ENCODE peak calls at places on chromosomes 12 and 14, in eight cellular contexts. One of them, this sample, is unnamed.

GRCh38 chr12:104469066-104469465 is 12.3 kb downstream of the CHST11 start:
- DNase-seq in IMR-90: no peak
- DNase-seq in astrocyte: no peak
- DNase-seq in HCT116: no peak
- DNase-seq in NT2/D1: no peak
- DNase-seq in neural progenitor cell: no peak
- DNase-seq in adipocyte: no peak
- DNase-seq in HepG2: no peak
- DNase-seq in this sample: no peak

GRCh38 chr12:27709932-27710591 is 570 bp upstream of the MRPS35 start:
- DNase-seq in NT2/D1: no peak
- DNase-seq in IMR-90: peak; percentile 61
- DNase-seq in astrocyte: peak; percentile 50
- DNase-seq in HCT116: no peak
- DNase-seq in neural progenitor cell: no peak
- DNase-seq in adipocyte: peak; percentile 75
- DNase-seq in HepG2: peak; percentile 66
- DNase-seq in this sample: no peak

GRCh38 chr12:82919365-82920054 is 232.8 kb downstream of the TMTC2 start:
- DNase-seq in HCT116: no peak
- DNase-seq in IMR-90: no peak
- DNase-seq in NT2/D1: no peak
- DNase-seq in neural progenitor cell: no peak
- DNase-seq in adipocyte: no peak
- DNase-seq in HepG2: no peak
- DNase-seq in astrocyte: no peak
- DNase-seq in this sample: no peak

GRCh38 chr12:119704065-119704747 is 36.3 kb downstream of the PRKAB1 start:
- DNase-seq in astrocyte: peak; percentile 18
- DNase-seq in HCT116: no peak
- DNase-seq in IMR-90: peak; percentile 50
- DNase-seq in HepG2: no peak
- DNase-seq in neural progenitor cell: no peak
- DNase-seq in adipocyte: no peak
- DNase-seq in NT2/D1: no peak
- DNase-seq in this sample: no peak

GRCh38 chr12:122100568-122100967 is 22.0 kb downstream of the MLXIP start:
- DNase-seq in NT2/D1: no peak
- DNase-seq in astrocyte: no peak
- DNase-seq in IMR-90: no peak
- DNase-seq in neural progenitor cell: no peak
- DNase-seq in HepG2: no peak
- DNase-seq in adipocyte: no peak
- DNase-seq in HCT116: no peak
- DNase-seq in this sample: no peak

GRCh38 chr12:55927588-55928502 is at the start of gene PYM1:
- DNase-seq in adipocyte: peak; percentile 77
- DNase-seq in astrocyte: peak; percentile 48
- DNase-seq in IMR-90: peak; percentile 50
- DNase-seq in HepG2: peak; percentile 89
- DNase-seq in HCT116: peak; percentile 66
- DNase-seq in neural progenitor cell: peak; percentile 92
- DNase-seq in NT2/D1: peak; percentile 72
- DNase-seq in this sample: peak; percentile 96

GRCh38 chr12:69278814-69279782 is 39.7 kb downstream of the CPSF6 start:
- DNase-seq in HepG2: no peak
- DNase-seq in IMR-90: no peak
- DNase-seq in astrocyte: no peak
- DNase-seq in NT2/D1: no peak
- DNase-seq in HCT116: no peak
- DNase-seq in adipocyte: no peak
- DNase-seq in neural progenitor cell: no peak
- DNase-seq in this sample: no peak

GRCh38 chr14:80447396-80447795 is 236.1 kb upstream of the DIO2 start:
- DNase-seq in NT2/D1: no peak
- DNase-seq in IMR-90: peak; percentile 73
- DNase-seq in adipocyte: peak; percentile 37
- DNase-seq in astrocyte: peak; percentile 29
- DNase-seq in neural progenitor cell: no peak
- DNase-seq in HCT116: no peak
- DNase-seq in HepG2: no peak
- DNase-seq in this sample: no peak

GRCh38 chr12:25648460-25648859 is 95.4 kb upstream of the LMNTD1 start:
- DNase-seq in HepG2: no peak
- DNase-seq in astrocyte: peak; percentile 71
- DNase-seq in IMR-90: peak; percentile 73
- DNase-seq in neural progenitor cell: peak; percentile 55
- DNase-seq in NT2/D1: peak; percentile 30
- DNase-seq in adipocyte: peak; percentile 72
- DNase-seq in HCT116: peak; percentile 56
- DNase-seq in this sample: peak; percentile 69

GRCh38 chr12:67415473-67415872 is 146.3 kb downstream of the CAND1 start:
- DNase-seq in HCT116: peak; percentile 22
- DNase-seq in adipocyte: peak; percentile 28
- DNase-seq in IMR-90: peak; percentile 27
- DNase-seq in neural progenitor cell: peak; percentile 65
- DNase-seq in HepG2: peak; percentile 9
- DNase-seq in NT2/D1: peak; percentile 35
- DNase-seq in astrocyte: peak; percentile 27
- DNase-seq in this sample: peak; percentile 51

GRCh38 chr14:68702578-68702977 is 90.3 kb downstream of the ZFP36L1 start:
- DNase-seq in NT2/D1: no peak
- DNase-seq in HepG2: no peak
- DNase-seq in HCT116: no peak
- DNase-seq in adipocyte: no peak
- DNase-seq in astrocyte: no peak
- DNase-seq in IMR-90: no peak
- DNase-seq in neural progenitor cell: no peak
- DNase-seq in this sample: no peak

GRCh38 chr14:19895282-19895681 is 20.3 kb downstream of the OR4K2 start:
- DNase-seq in adipocyte: no peak
- DNase-seq in neural progenitor cell: no peak
- DNase-seq in astrocyte: no peak
- DNase-seq in HCT116: no peak
- DNase-seq in IMR-90: no peak
- DNase-seq in NT2/D1: no peak
- DNase-seq in HepG2: no peak
- DNase-seq in this sample: no peak

DNA sequence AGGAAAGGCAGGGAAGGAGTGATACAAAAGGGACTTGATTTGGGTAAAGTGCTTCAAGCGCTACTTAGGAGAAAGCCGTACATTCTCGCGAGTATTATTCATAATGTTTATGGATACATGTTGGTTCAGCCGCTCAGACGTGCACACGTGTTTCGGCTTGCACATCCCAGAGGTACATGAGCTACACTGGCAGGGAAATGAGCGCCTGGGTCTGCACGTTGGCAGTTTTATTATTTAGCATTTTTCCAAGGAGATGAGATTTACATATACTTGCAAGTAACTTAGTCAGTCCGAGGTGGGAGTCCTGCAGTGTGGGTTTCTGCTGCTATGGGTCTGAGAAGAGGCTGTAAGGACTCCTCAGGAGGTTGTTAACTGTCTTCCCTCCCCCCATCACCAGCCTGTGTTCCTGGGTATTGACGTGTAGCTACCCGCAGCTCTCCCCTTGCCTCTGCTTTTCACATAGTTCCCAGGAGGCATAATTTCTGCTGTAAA is 1.5 kb downstream of the PRKCH start:
- DNase-seq in astrocyte: no peak
- DNase-seq in HepG2: no peak
- DNase-seq in HCT116: peak; percentile 66
- DNase-seq in neural progenitor cell: no peak
- DNase-seq in IMR-90: peak; percentile 2
- DNase-seq in adipocyte: peak; percentile 7
- DNase-seq in NT2/D1: no peak
- DNase-seq in this sample: no peak
- H3K9ac ChIP-seq in astrocyte: no peak overlapping the region
- H3K9ac ChIP-seq in HepG2: no peak overlapping the region
- H3K9ac ChIP-seq in HCT116: peak overlapping the region; percentile 70
- H3K9ac ChIP-seq in neural progenitor cell: no peak overlapping the region
- H3K9ac ChIP-seq in IMR-90: no peak overlapping the region
- H3K9ac ChIP-seq in adipocyte: no peak overlapping the region
- H3K9ac ChIP-seq in NT2/D1: no peak overlapping the region
- H3K9ac ChIP-seq in this sample: no peak overlapping the region

GRCh38 chr14:90880282-90880681 is 64.1 kb upstream of the TTC7B start:
- DNase-seq in IMR-90: no peak
- DNase-seq in HepG2: no peak
- DNase-seq in adipocyte: no peak
- DNase-seq in HCT116: no peak
- DNase-seq in NT2/D1: no peak
- DNase-seq in neural progenitor cell: no peak
- DNase-seq in astrocyte: no peak
- DNase-seq in this sample: no peak

GRCh38 chr14:90883197-90883596 is 67.0 kb upstream of the TTC7B start:
- DNase-seq in neural progenitor cell: no peak
- DNase-seq in HCT116: no peak
- DNase-seq in NT2/D1: no peak
- DNase-seq in astrocyte: no peak
- DNase-seq in adipocyte: no peak
- DNase-seq in IMR-90: no peak
- DNase-seq in HepG2: no peak
- DNase-seq in this sample: no peak

GRCh38 chr14:90886297-90886830 is 70.1 kb upstream of the TTC7B start:
- DNase-seq in HCT116: no peak
- DNase-seq in astrocyte: no peak
- DNase-seq in HepG2: no peak
- DNase-seq in adipocyte: no peak
- DNase-seq in IMR-90: no peak
- DNase-seq in neural progenitor cell: no peak
- DNase-seq in NT2/D1: no peak
- DNase-seq in this sample: no peak

DNA sequence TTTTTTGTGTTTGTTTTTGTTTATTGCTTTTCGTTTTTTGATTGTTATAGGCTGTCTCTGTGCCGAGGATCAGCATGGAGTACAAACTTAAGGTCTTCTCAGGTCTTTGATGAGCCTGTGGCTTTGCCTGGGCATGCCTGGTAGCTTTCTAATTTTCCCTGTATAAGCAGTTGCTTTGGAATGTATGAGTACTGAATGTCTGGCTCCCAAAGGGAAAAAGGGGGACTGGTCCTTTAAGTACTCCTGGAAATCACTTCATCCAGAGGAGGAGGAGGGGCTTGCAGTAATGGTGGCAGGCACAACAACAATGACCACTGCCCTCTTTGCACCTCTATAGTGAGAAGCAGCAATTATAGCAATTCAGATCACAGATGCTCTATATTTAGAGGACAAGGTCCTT is 67.6 kb upstream of the TTC7B start:
- DNase-seq in NT2/D1: no peak
- DNase-seq in IMR-90: peak; percentile 31
- DNase-seq in astrocyte: peak; percentile 17
- DNase-seq in HepG2: no peak
- DNase-seq in neural progenitor cell: no peak
- DNase-seq in HCT116: no peak
- DNase-seq in adipocyte: no peak
- DNase-seq in this sample: no peak
- H3K9ac ChIP-seq in NT2/D1: no peak overlapping the region
- H3K9ac ChIP-seq in IMR-90: no peak overlapping the region
- H3K9ac ChIP-seq in astrocyte: no peak overlapping the region
- H3K9ac ChIP-seq in HepG2: no peak overlapping the region
- H3K9ac ChIP-seq in neural progenitor cell: no peak overlapping the region
- H3K9ac ChIP-seq in HCT116: no peak overlapping the region
- H3K9ac ChIP-seq in adipocyte: no peak overlapping the region
- H3K9ac ChIP-seq in this sample: no peak overlapping the region

GRCh38 chr12:90238872-90239271 is 530.2 kb upstream of the ATP2B1 start:
- DNase-seq in HepG2: no peak
- DNase-seq in neural progenitor cell: no peak
- DNase-seq in adipocyte: no peak
- DNase-seq in HCT116: no peak
- DNase-seq in NT2/D1: no peak
- DNase-seq in astrocyte: no peak
- DNase-seq in IMR-90: no peak
- DNase-seq in this sample: no peak

GRCh38 chr12:90233168-90234100 is 524.8 kb upstream of the ATP2B1 start:
- DNase-seq in HepG2: no peak
- DNase-seq in astrocyte: peak; percentile 42
- DNase-seq in IMR-90: no peak
- DNase-seq in neural progenitor cell: no peak
- DNase-seq in HCT116: no peak
- DNase-seq in adipocyte: peak; percentile 71
- DNase-seq in NT2/D1: no peak
- DNase-seq in this sample: no peak

GRCh38 chr12:90235642-90236041 is 527.0 kb upstream of the ATP2B1 start:
- DNase-seq in adipocyte: peak; percentile 25
- DNase-seq in neural progenitor cell: no peak
- DNase-seq in IMR-90: no peak
- DNase-seq in HCT116: no peak
- DNase-seq in HepG2: no peak
- DNase-seq in astrocyte: peak; percentile 11
- DNase-seq in NT2/D1: no peak
- DNase-seq in this sample: no peak

GRCh38 chr12:90237841-90238240 is 529.2 kb upstream of the ATP2B1 start:
- DNase-seq in IMR-90: no peak
- DNase-seq in NT2/D1: no peak
- DNase-seq in neural progenitor cell: no peak
- DNase-seq in adipocyte: no peak
- DNase-seq in astrocyte: no peak
- DNase-seq in HCT116: no peak
- DNase-seq in HepG2: no peak
- DNase-seq in this sample: no peak

GRCh38 chr12:90234455-90234854 is 525.8 kb upstream of the ATP2B1 start:
- DNase-seq in HCT116: no peak
- DNase-seq in adipocyte: peak; percentile 25
- DNase-seq in HepG2: no peak
- DNase-seq in neural progenitor cell: no peak
- DNase-seq in IMR-90: peak; percentile 9
- DNase-seq in NT2/D1: no peak
- DNase-seq in astrocyte: peak; percentile 15
- DNase-seq in this sample: no peak
- H3K9ac ChIP-seq in HCT116: no peak overlapping the region
- H3K9ac ChIP-seq in adipocyte: no peak overlapping the region
- H3K9ac ChIP-seq in HepG2: no peak overlapping the region
- H3K9ac ChIP-seq in neural progenitor cell: no peak overlapping the region
- H3K9ac ChIP-seq in IMR-90: no peak overlapping the region
- H3K9ac ChIP-seq in NT2/D1: no peak overlapping the region
- H3K9ac ChIP-seq in astrocyte: no peak overlapping the region
- H3K9ac ChIP-seq in this sample: no peak overlapping the region

GRCh38 chr14:105205718-105206208 is 24.7 kb upstream of the NUDT14 start:
- DNase-seq in HCT116: no peak
- DNase-seq in neural progenitor cell: no peak
- DNase-seq in IMR-90: no peak
- DNase-seq in HepG2: no peak
- DNase-seq in astrocyte: no peak
- DNase-seq in NT2/D1: no peak
- DNase-seq in adipocyte: no peak
- DNase-seq in this sample: no peak

GRCh38 chr14:105207460-105207901 is 26.4 kb upstream of the NUDT14 start:
- DNase-seq in NT2/D1: no peak
- DNase-seq in neural progenitor cell: peak; percentile 51
- DNase-seq in IMR-90: no peak
- DNase-seq in adipocyte: no peak
- DNase-seq in astrocyte: no peak
- DNase-seq in HCT116: no peak
- DNase-seq in HepG2: no peak
- DNase-seq in this sample: no peak

GRCh38 chr14:105207996-105208737 is 27.1 kb upstream of the NUDT14 start:
- DNase-seq in adipocyte: no peak
- DNase-seq in NT2/D1: no peak
- DNase-seq in astrocyte: no peak
- DNase-seq in neural progenitor cell: no peak
- DNase-seq in HepG2: no peak
- DNase-seq in IMR-90: no peak
- DNase-seq in HCT116: no peak
- DNase-seq in this sample: no peak

GRCh38 chr14:105204931-105205717 is 24.0 kb upstream of the NUDT14 start:
- DNase-seq in HepG2: no peak
- DNase-seq in HCT116: no peak
- DNase-seq in neural progenitor cell: no peak
- DNase-seq in astrocyte: no peak
- DNase-seq in IMR-90: no peak
- DNase-seq in adipocyte: no peak
- DNase-seq in NT2/D1: no peak
- DNase-seq in this sample: no peak

GRCh38 chr14:105206873-105207272 is 25.8 kb upstream of the NUDT14 start:
- DNase-seq in neural progenitor cell: no peak
- DNase-seq in IMR-90: no peak
- DNase-seq in HCT116: no peak
- DNase-seq in adipocyte: no peak
- DNase-seq in HepG2: no peak
- DNase-seq in NT2/D1: no peak
- DNase-seq in astrocyte: no peak
- DNase-seq in this sample: no peak
- H3K9ac ChIP-seq in neural progenitor cell: no peak overlapping the region
- H3K9ac ChIP-seq in IMR-90: no peak overlapping the region
- H3K9ac ChIP-seq in HCT116: no peak overlapping the region
- H3K9ac ChIP-seq in adipocyte: no peak overlapping the region
- H3K9ac ChIP-seq in HepG2: no peak overlapping the region
- H3K9ac ChIP-seq in NT2/D1: no peak overlapping the region
- H3K9ac ChIP-seq in astrocyte: no peak overlapping the region
- H3K9ac ChIP-seq in this sample: no peak overlapping the region

This sample was measured in H9.